ENCODE peak calls at places on chromosomes 12 and 14, in nine cellular contexts. R, H, N, I, J, X, E, T and L are unnamed samples.

GRCh38 chr12:75479963-75480461 is 543 bp upstream of the GLIPR1 start:
- DNase-seq in T (no peak), J (no peak), I (peak; percentile 71), H (no peak), N (no peak), X (no peak), E (no peak), R (no peak), L (no peak)

GRCh38 chr14:22824711-22825359 is 4.9 kb upstream of the MRPL52 start:
- DNase-seq in N (no peak), X (no peak), R (peak; percentile 43), H (no peak), I (peak; percentile 98), E (no peak), J (no peak), T (no peak), L (no peak)

GRCh38 chr14:50344831-50345563 is 32.9 kb downstream of the DMAC2L start:
- DNase-seq in T (no peak), H (no peak), R (no peak), X (no peak), J (no peak), N (no peak), E (no peak), I (no peak), L (no peak)

GRCh38 chr14:64807588-64807987 is 72.1 kb downstream of the SPTB start:
- DNase-seq in H (no peak), J (no peak), I (no peak), R (no peak), E (peak; percentile 76), T (no peak), X (no peak), N (no peak), L (no peak)

GRCh38 chr12:96239711-96240234 is 45.6 kb downstream of the ELK3 start:
- DNase-seq in I (peak; percentile 86), E (peak; percentile 80), T (no peak), R (peak; percentile 24), N (no peak), H (peak; percentile 96), J (no peak), X (no peak), L (no peak)

GRCh38 chr12:86196465-86196864 is 59.7 kb downstream of the MGAT4C start:
- DNase-seq in X (no peak), E (no peak), N (no peak), R (no peak), J (no peak), I (no peak), H (no peak), T (no peak), L (no peak)

GRCh38 chr12:77943466-77943865 is 112.8 kb downstream of the NAV3 start:
- DNase-seq in N (peak; percentile 7), X (no peak), I (peak; percentile 92), E (no peak), J (no peak), R (no peak), H (no peak), T (no peak), L (no peak)

GRCh38 chr12:51323317-51323960 is 535 bp downstream of the BIN2 start:
- DNase-seq in I (no peak), E (no peak), H (no peak), N (no peak), X (no peak), T (no peak), J (no peak), R (no peak), L (no peak)

GRCh38 chr14:92959189-92959531 is 36.2 kb downstream of the CHGA start:
- DNase-seq in E (peak; percentile 41), I (no peak), N (no peak), T (no peak), R (no peak), H (no peak), J (no peak), X (peak; percentile 84), L (no peak)

GRCh38 chr14:92956961-92957360 is 34.0 kb downstream of the CHGA start:
- DNase-seq in E (no peak), T (no peak), X (peak; percentile 19), R (no peak), H (no peak), I (no peak), J (no peak), N (no peak), L (peak; percentile 75)

GRCh38 chr14:92959761-92960680 is 37.1 kb downstream of the CHGA start:
- DNase-seq in T (no peak), X (no peak), N (no peak), E (peak; percentile 11), J (no peak), I (no peak), R (no peak), H (no peak), L (peak; percentile 75)

GRCh38 chr14:92960706-92961566 is 38.0 kb downstream of the CHGA start:
- DNase-seq in N (no peak), R (no peak), J (no peak), E (peak; percentile 14), H (no peak), T (no peak), X (no peak), I (peak; percentile 48), L (peak; percentile 71)

DNA sequence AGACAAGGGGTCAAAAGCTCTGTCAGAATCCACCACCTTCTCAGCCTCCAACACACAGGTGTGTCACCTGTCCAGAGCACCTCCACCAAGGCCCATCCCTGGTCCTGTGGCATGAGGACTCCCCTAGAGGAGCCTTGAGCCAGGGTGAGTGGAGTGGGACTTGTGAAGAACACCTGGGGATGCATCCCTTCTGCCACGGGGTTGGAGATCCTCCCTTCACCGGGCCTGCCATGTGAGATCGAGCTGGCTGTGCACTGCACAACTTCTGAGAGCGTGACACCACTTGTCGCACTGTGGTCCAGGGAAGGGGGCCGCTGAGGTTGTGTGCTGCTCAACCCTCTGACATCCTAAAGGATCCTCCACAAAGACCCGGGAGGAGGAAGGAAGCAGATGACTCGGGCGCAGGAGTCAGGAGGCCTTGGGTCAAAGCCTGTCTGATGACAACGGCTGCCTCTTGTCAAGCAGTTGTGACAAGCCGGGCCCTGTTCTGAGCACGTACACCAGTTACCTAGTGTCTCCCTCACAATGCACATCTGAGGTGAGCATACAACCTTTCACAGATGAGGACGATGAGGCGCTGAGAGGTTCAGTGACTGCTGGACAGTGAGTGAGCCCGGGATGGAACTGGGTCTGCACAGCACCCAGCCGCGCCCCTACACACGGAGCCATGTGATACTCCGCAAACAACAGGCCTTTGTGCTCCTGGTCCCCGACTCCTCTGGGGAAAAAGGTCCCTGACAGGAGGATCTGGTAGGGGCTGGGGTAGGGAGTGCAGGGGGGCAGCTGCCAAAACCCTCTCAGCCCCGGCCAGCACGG is 35.6 kb downstream of the CHGA start:
- DNase-seq in T (no peak), R (no peak), N (no peak), J (no peak), X (no peak), H (no peak), E (no peak), I (no peak), L (no peak)
- TF ChIP-seq CTCF in T (no peak), R (no peak), N (no peak), J (no peak), X (no peak), H (no peak), E (no peak), I (no peak), L (no peak)

GRCh38 chr14:58167891-58168290 is 15.9 kb upstream of the ARMH4 start:
- DNase-seq in E (no peak), X (no peak), R (no peak), J (no peak), H (no peak), T (no peak), I (no peak), N (no peak), L (no peak)

GRCh38 chr14:58160561-58160960 is 8.5 kb upstream of the ARMH4 start:
- DNase-seq in N (no peak), I (no peak), E (no peak), R (no peak), H (no peak), J (no peak), T (no peak), X (no peak), L (no peak)

GRCh38 chr14:58167057-58167456 is 15.0 kb upstream of the ARMH4 start:
- DNase-seq in J (no peak), N (no peak), X (no peak), I (no peak), E (no peak), R (no peak), T (no peak), H (no peak), L (no peak)

GRCh38 chr14:58171090-58171489 is 19.1 kb upstream of the ARMH4 start:
- DNase-seq in I (peak; percentile 90), J (peak; percentile 72), X (peak; percentile 81), T (peak; percentile 22), E (peak; percentile 49), R (peak; percentile 87), H (peak; percentile 75), N (peak; percentile 24), L (no peak)

GRCh38 chr14:58166005-58166983 is 14.3 kb upstream of the ARMH4 start:
- DNase-seq in H (peak; percentile 92), T (peak; percentile 72), X (peak; percentile 95), R (peak; percentile 82), I (peak; percentile 81), J (peak; percentile 92), E (peak; percentile 82), N (peak; percentile 32), L (no peak)
- TF ChIP-seq CTCF in H (peak; percentile 93), T (peak; percentile 91), X (peak; percentile 91), R (peak; percentile 68), I (peak; percentile 93), J (peak; percentile 94), E (peak; percentile 93), N (peak; percentile 93), L (peak; percentile 95)

GRCh38 chr12:101485015-101485414 is 9.9 kb downstream of the SPIC start:
- DNase-seq in E (no peak), T (no peak), X (no peak), J (no peak), H (no peak), I (peak; percentile 23), N (no peak), R (no peak), L (no peak)

GRCh38 chr12:101491325-101491724 is 16.2 kb downstream of the SPIC start:
- DNase-seq in N (no peak), X (no peak), H (no peak), T (no peak), J (no peak), E (no peak), I (no peak), R (peak; percentile 13), L (no peak)

DNA sequence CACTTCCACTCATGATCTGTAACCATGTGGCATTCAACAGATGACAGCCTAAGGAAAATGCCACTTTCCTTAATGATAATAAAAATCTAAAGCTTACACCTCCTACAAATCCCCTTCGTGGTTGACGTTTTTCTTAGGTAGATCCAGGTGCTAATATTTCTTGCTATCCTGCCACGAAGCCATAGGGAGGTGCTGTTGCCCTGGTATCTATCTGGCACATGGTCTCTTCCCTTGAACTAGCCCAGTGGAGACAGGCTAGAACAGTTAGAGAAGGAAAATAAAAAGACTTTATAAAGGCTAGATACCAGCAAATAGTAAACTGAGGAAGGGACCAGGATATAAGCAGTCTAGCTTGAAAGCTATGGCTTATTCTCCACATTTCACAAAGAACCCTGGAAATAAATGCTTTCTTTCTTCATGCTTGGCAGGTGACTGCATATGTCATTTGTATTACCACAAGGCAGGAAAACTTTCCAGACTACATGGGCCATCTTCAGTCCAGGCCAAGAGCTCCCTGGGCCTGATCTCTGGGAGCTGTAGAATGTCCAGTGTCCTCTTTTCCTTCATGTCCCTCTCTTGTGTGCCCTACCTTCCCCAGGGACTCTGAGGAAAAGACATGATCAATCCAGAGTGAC is 15.3 kb downstream of the SPIC start:
- DNase-seq in T (no peak), X (no peak), R (peak; percentile 61), E (no peak), H (peak; percentile 56), J (peak; percentile 14), N (no peak), I (no peak), L (no peak)
- TF ChIP-seq CTCF in T (peak; percentile 62), X (no peak), R (peak; percentile 62), E (peak; percentile 60), H (peak; percentile 24), J (peak; percentile 51), N (no peak), I (no peak), L (peak; percentile 56)

DNA sequence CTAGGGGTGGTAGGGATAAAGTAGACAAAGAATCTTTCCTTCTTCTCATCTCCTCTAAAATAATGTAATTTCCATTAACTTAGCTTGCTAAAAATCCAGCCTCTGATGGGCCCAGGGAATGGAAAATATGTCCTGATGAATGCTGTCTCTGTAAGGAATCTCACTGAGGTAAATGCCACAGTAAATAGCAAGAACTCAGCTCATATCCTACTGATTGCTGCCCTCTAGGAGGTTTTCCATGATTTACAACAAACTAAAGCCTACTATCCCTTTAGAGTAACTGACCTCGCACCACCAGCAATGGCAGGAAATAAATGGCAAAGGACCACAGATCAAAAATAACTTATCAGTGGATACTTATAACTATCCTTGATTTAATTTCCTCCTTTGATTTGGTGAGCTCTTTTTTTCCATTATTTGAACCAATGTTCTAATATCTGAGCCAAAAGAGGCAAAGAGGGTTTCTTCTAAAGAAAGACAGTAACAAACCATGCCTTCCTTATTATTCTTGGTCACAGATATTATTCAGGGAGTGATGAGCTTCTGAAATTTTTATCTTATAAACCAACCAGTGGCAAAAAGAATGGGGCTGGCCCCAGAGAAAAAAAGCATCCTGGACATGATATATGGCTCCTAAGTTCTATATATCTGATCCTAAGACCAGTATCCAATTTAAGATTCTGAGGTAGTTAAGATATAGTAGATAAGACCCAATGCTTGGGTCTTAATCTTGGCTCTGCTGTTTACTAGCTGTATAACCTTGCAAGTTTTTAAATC is 43.7 kb downstream of the SENP1 start:
- DNase-seq in H (peak; percentile 44), E (no peak), I (no peak), T (no peak), J (no peak), X (no peak), N (no peak), R (no peak), L (no peak)
- TF ChIP-seq CTCF in H (no peak), E (no peak), I (no peak), T (peak; percentile 51), J (peak; percentile 25), X (no peak), N (no peak), R (no peak), L (peak; percentile 58)